ENCODE peak calls at places on chromosome 6, in seven cellular contexts. I, U, J, X, F, M and S are unnamed samples.
A peak's percentile ranks its signal among the peaks of the same experiment; 100 is the strongest.

GRCh38 chr6:19602614-19603013 is 234.6 kb upstream of the ID4 start:
- DNase-seq in I (no peak), U (no peak), J (no peak), X (no peak), F (no peak), M (no peak), S (no peak)

GRCh38 chr6:109524129-109524528 is 41.1 kb upstream of the ZBTB24 start:
- DNase-seq in I (no peak), U (no peak), J (no peak), X (no peak), F (no peak), M (no peak), S (no peak)

GRCh38 chr6:142321451-142321850 is 19.6 kb downstream of the ADGRG6 start:
- DNase-seq in I (no peak), U (no peak), J (no peak), X (no peak), F (no peak), M (no peak), S (no peak)

GRCh38 chr6:82893889-82894652 is 171.6 kb downstream of the UBE3D start:
- DNase-seq in I (no peak), U (no peak), J (no peak), X (no peak), F (no peak), M (no peak), S (no peak)

GRCh38 chr6:116073765-116074450 is 13.2 kb upstream of the FRK start:
- DNase-seq in I (no peak), U (no peak), J (no peak), X (no peak), F (no peak), M (no peak), S (peak; percentile 84)

GRCh38 chr6:44504321-44504761 is 116.8 kb downstream of the CDC5L start:
- DNase-seq in I (no peak), U (no peak), J (peak; percentile 10), X (no peak), F (no peak), M (no peak), S (no peak)

GRCh38 chr6:28769626-28770402 is 154.0 kb downstream of the TRIM27 start:
- DNase-seq in I (no peak), U (no peak), J (peak; percentile 65), X (no peak), F (no peak), M (no peak), S (no peak)

GRCh38 chr6:131823276-131823902 is 15.6 kb downstream of the ENPP1 start:
- DNase-seq in I (no peak), U (no peak), J (no peak), X (no peak), F (no peak), M (no peak), S (no peak)

GRCh38 chr6:112429226-112429625 is 82.1 kb downstream of the RFPL4B start:
- DNase-seq in I (no peak), U (no peak), J (peak; percentile 42), X (no peak), F (no peak), M (no peak), S (no peak)

GRCh38 chr6:13412211-13412610 is 75.2 kb downstream of the GFOD1 start:
- DNase-seq in I (no peak), U (no peak), J (no peak), X (no peak), F (no peak), M (no peak), S (no peak)

GRCh38 chr6:13413906-13414555 is 73.4 kb downstream of the GFOD1 start:
- DNase-seq in I (no peak), U (peak; percentile 21), J (no peak), X (peak; percentile 28), F (peak; percentile 59), M (peak; percentile 87), S (no peak)

GRCh38 chr6:13413466-13413862 is 73.9 kb downstream of the GFOD1 start:
- DNase-seq in I (no peak), U (no peak), J (no peak), X (no peak), F (no peak), M (peak; percentile 81), S (no peak)

GRCh38 chr6:13411484-13411883 is 75.9 kb downstream of the GFOD1 start:
- DNase-seq in I (no peak), U (no peak), J (no peak), X (no peak), F (no peak), M (no peak), S (no peak)

DNA sequence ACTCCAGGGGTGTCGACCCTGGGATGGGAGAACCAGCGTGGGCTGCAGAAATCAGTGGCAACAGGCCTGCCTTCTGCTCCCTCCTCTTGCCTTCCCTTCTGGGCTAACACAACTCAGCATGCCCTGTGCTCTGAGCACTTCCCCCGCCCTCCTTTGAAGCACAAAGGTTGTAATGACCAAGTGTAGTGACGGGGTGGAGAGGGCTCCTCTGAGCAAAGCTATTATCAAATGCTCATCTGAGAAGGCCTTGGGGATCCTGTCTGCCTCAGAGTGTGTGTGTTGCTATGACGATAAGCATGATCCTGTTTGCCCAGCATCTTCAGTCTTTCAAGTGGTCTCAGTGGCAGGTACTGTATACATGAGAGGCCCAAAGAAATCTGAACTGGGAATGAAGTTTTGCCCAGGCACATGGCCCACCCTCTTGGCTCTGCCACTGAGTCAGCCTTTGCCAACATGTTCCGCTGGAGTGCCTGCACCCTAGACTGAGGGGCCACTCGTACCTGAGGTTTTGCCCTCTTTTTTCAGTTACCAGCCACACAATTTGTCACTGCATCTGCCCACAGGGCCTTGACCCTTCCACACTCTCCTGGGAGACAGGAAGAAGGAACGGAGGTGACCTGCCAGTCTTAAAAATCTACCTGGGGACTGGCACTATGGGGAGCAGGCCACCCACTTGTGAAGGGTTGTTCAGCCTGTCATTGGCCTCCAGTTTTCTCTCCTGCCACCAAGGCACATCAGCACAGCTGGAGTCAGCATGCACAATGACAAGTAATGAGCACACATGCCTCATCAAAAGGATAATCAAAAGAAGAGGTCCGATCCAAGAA is 74.5 kb downstream of the GFOD1 start:
- DNase-seq in I (no peak), U (no peak), J (no peak), X (no peak), F (no peak), M (no peak), S (no peak)
- H3K27ac ChIP-seq in I (peak overlapping the region; percentile 77), U (no peak overlapping the region), J (no peak overlapping the region), X (no peak overlapping the region), F (peak overlapping the region; percentile 84), M (peak overlapping the region; percentile 95), S (no peak overlapping the region)

GRCh38 chr6:157983439-157984119 is 1.9 kb downstream of the SYNJ2 start:
- DNase-seq in I (no peak), U (no peak), J (no peak), X (peak; percentile 24), F (no peak), M (no peak), S (no peak)
- H3K27ac ChIP-seq in I (no peak overlapping the region), U (no peak overlapping the region), J (no peak overlapping the region), X (no peak overlapping the region), F (no peak overlapping the region), M (no peak overlapping the region), S (peak overlapping the region; percentile 97)

GRCh38 chr6:157839606-157840005 is 16.6 kb downstream of the SNX9 start:
- DNase-seq in I (no peak), U (no peak), J (no peak), X (no peak), F (no peak), M (no peak), S (no peak)
- H3K27ac ChIP-seq in I (no peak overlapping the region), U (no peak overlapping the region), J (no peak overlapping the region), X (no peak overlapping the region), F (no peak overlapping the region), M (no peak overlapping the region), S (peak overlapping the region; percentile 84)

GRCh38 chr6:106517699-106518098 is 111.6 kb downstream of the RTN4IP1 start:
- DNase-seq in I (no peak), U (no peak), J (no peak), X (no peak), F (no peak), M (no peak), S (no peak)
- H3K27ac ChIP-seq in I (no peak overlapping the region), U (no peak overlapping the region), J (no peak overlapping the region), X (peak overlapping the region; percentile 96), F (no peak overlapping the region), M (no peak overlapping the region), S (peak overlapping the region; percentile 19)

GRCh38 chr6:148416309-148416965 is 73.8 kb downstream of the SASH1 start:
- DNase-seq in I (no peak), U (no peak), J (no peak), X (no peak), F (no peak), M (no peak), S (no peak)
- H3K27ac ChIP-seq in I (no peak overlapping the region), U (no peak overlapping the region), J (no peak overlapping the region), X (no peak overlapping the region), F (peak overlapping the region; percentile 7), M (no peak overlapping the region), S (no peak overlapping the region)

DNA sequence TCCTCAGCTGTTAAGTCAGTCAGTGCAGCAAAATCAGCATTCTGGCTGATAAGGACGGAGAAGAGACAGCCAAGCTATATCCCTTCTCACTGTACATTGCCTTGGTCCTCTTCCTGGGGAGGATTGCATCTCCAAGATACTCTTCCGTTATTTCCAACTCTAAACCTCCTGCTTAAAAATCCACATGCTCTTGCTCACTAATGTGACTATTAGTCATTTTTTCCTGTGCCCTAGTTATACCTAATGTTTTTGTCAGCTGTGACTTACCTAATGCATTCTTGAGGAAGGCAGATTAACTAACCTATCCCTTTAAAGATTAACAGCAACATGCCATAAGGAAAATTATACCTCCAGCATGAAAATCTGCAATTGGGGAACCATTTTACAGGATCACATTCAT is 317.6 kb downstream of the BTBD9 start:
- DNase-seq in I (no peak), U (no peak), J (no peak), X (no peak), F (no peak), M (no peak), S (no peak)
- H3K27ac ChIP-seq in I (no peak overlapping the region), U (no peak overlapping the region), J (no peak overlapping the region), X (no peak overlapping the region), F (no peak overlapping the region), M (no peak overlapping the region), S (no peak overlapping the region)

GRCh38 chr6:113595921-113596376 is 261.2 kb upstream of the MARCKS start:
- DNase-seq in I (peak; percentile 17), U (no peak), J (no peak), X (no peak), F (no peak), M (no peak), S (no peak)
- H3K27ac ChIP-seq in I (peak overlapping the region; percentile 38), U (no peak overlapping the region), J (no peak overlapping the region), X (no peak overlapping the region), F (peak overlapping the region; percentile 76), M (peak overlapping the region; percentile 18), S (no peak overlapping the region)

DNA sequence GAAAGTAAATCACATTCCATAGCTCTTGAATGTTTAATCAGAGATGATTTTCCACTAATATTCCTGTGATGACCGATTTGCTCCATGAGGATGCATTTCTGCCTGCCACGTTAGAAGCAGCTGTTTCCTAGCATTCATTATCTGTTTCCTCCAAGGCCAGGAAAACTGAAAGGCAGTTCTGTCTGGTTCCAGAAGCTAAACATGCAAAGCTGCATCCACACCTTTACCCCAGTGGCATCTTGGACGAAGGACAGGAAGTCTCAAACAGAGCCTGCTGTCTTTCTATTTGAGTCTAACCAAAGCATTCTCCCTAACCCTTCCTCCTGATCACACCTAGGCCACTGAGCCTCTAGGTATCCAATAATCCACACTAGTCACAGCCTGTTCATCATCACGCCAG is 27.6 kb downstream of the CNKSR3 start:
- DNase-seq in I (no peak), U (no peak), J (no peak), X (no peak), F (no peak), M (no peak), S (no peak)
- H3K27ac ChIP-seq in I (no peak overlapping the region), U (no peak overlapping the region), J (no peak overlapping the region), X (no peak overlapping the region), F (peak overlapping the region; percentile 48), M (peak overlapping the region; percentile 62), S (no peak overlapping the region)

GRCh38 chr6:45678063-45678620 is 300.4 kb upstream of the SUPT3H start:
- DNase-seq in I (no peak), U (no peak), J (no peak), X (no peak), F (no peak), M (no peak), S (no peak)
- H3K27ac ChIP-seq in I (no peak overlapping the region), U (no peak overlapping the region), J (no peak overlapping the region), X (no peak overlapping the region), F (no peak overlapping the region), M (no peak overlapping the region), S (no peak overlapping the region)